ENCODE peak calls at places on chromosome 9, in five cellular contexts. O is mesendoderm; X is activated CD4-positive, CD25-positive, alpha-beta regulatory T cell treated with anti-CD3 and anti-CD28 coated beads, Interleukin-2, amount 50 U/mL, for 72 hours; R is upper lobe of right lung; M is hippocampal formation. U is an unnamed sample.

GRCh38 chr9:103530934-103531333 is 535.8 kb downstream of the CYLC2 start:
- DNase-seq in O (no peak), X (no peak), R (no peak), M (no peak), U (no peak)

GRCh38 chr9:70438341-70438924 is 24.0 kb upstream of the KLF9 start:
- DNase-seq in R (no peak), O (peak), X (no peak), M (no peak), U (no peak)

GRCh38 chr9:124694394-124695279 is 76.5 kb downstream of the NR6A1 start:
- DNase-seq in R (no peak), O (no peak), X (no peak), M (no peak), U (no peak)

GRCh38 chr9:91771027-91771426 is 179.0 kb downstream of the ROR2 start:
- DNase-seq in O (peak), M (no peak), R (no peak), X (no peak), U (peak)

GRCh38 chr9:8309258-8309657 is 509.7 kb upstream of the DMAC1 start:
- DNase-seq in R (no peak), X (no peak), O (no peak), M (no peak), U (no peak)

GRCh38 chr9:72557549-72557948 is 36.1 kb downstream of the TMC1 start:
- DNase-seq in R (no peak), M (no peak), O (peak), X (no peak), U (peak)

GRCh38 chr9:18703086-18703750 is 229.3 kb downstream of the ADAMTSL1 start:
- DNase-seq in X (no peak), R (no peak), M (no peak), O (peak), U (no peak)

GRCh38 chr9:127898433-127899199 is 787 bp downstream of the ST6GALNAC6 start:
- DNase-seq in X (no peak), O (no peak), M (no peak), R (no peak), U (no peak)

GRCh38 chr9:101098392-101098791 is 69.9 kb downstream of the PLPPR1 start:
- DNase-seq in R (no peak), M (no peak), O (no peak), X (no peak), U (peak)

GRCh38 chr9:79559501-79560181 is 12.1 kb upstream of the TLE4 start:
- DNase-seq in R (no peak), X (no peak), O (no peak), M (peak), U (no peak)

GRCh38 chr9:113568481-113569321 is 105.2 kb downstream of the RGS3 start:
- DNase-seq in O (no peak), X (peak), M (no peak), R (no peak), U (peak)

GRCh38 chr9:134371731-134372130 is 45.5 kb downstream of the RXRA start:
- DNase-seq in R (peak), M (no peak), X (no peak), O (no peak), U (no peak)

GRCh38 chr9:124007468-124008306 is 3.9 kb upstream of the LHX2 start:
- DNase-seq in X (no peak), O (peak), R (no peak), M (no peak), U (no peak)

GRCh38 chr9:27528886-27529315 is 713 bp downstream of the MOB3B start:
- DNase-seq in O (peak), X (peak), M (no peak), R (peak), U (peak)

GRCh38 chr9:116234091-116234490 is 80.5 kb downstream of the PAPPA start:
- DNase-seq in R (no peak), M (no peak), O (peak), X (no peak), U (peak)

GRCh38 chr9:1429328-1429727 is 379.2 kb downstream of the DMRT2 start:
- DNase-seq in X (no peak), R (no peak), M (no peak), O (peak), U (peak)

GRCh38 chr9:92496401-92496800 is 14.1 kb upstream of the ASPN start:
- DNase-seq in R (no peak), X (no peak), M (no peak), O (no peak), U (no peak)

GRCh38 chr9:105930007-105930627 is 235.8 kb downstream of the TMEM38B start:
- DNase-seq in M (no peak), R (no peak), O (no peak), X (no peak), U (no peak)

GRCh38 chr9:111599092-111599947 is at the start of gene PTGR1:
- DNase-seq in R (peak), M (no peak), X (peak), O (peak), U (peak)

GRCh38 chr9:34659592-34660253 is 2.7 kb downstream of the CCL27 start:
- DNase-seq in R (no peak), O (no peak), X (no peak), M (no peak), U (no peak)

GRCh38 chr9:88782931-88783451 is 208.3 kb upstream of the S1PR3 start:
- DNase-seq in X (no peak), O (no peak), M (no peak), R (no peak), U (peak)

GRCh38 chr9:24516463-24516862 is 29.2 kb downstream of the IZUMO3 start:
- DNase-seq in M (no peak), O (no peak), X (no peak), R (no peak), U (no peak)

GRCh38 chr9:893115-893514 is 51.6 kb downstream of the DMRT1 start:
- DNase-seq in R (no peak), M (no peak), X (no peak), O (no peak), U (no peak)

GRCh38 chr9:128390813-128391711 is 19.9 kb downstream of the URM1 start:
- DNase-seq in O (no peak), X (no peak), M (no peak), R (no peak), U (no peak)

GRCh38 chr9:129336601-129337286 is 158.7 kb upstream of the IER5L start:
- DNase-seq in R (no peak), O (peak), M (peak), X (no peak), U (peak)

GRCh38 chr9:74379718-74380117 is 117.4 kb upstream of the RORB start:
- DNase-seq in M (no peak), R (no peak), O (peak), X (no peak), U (peak)

GRCh38 chr9:71911908-71912325 is 478 bp downstream of the C9orf85 start:
- DNase-seq in M (no peak), O (no peak), X (no peak), R (no peak), U (no peak)

GRCh38 chr9:21709464-21710058 is 92.9 kb upstream of the MTAP start:
- DNase-seq in R (no peak), M (peak), X (peak), O (peak), U (peak)

GRCh38 chr9:114233806-114234205 is 78.5 kb downstream of the COL27A1 start:
- DNase-seq in R (no peak), O (no peak), X (no peak), M (no peak), U (no peak)